ENCODE peak calls at places on chromosomes 16 and 17, in six cellular contexts. B, T, Y, Z, A and Q are unnamed samples.

GRCh38 chr17:3573246-3574100 is 15.9 kb upstream of the TRPV3 start:
- DNase-seq in B (no peak), T (no peak), Y (no peak), Z (no peak), A (no peak), Q (no peak)

GRCh38 chr16:627458-628239 is 3.1 kb upstream of the WFIKKN1 start:
- DNase-seq in B (no peak), T (no peak), Y (no peak), Z (no peak), A (no peak), Q (no peak)

GRCh38 chr16:24539850-24540484 is 601 bp downstream of the RBBP6 start:
- DNase-seq in B (peak; percentile 30), T (no peak), Y (peak; percentile 64), Z (no peak), A (peak; percentile 58), Q (no peak)

GRCh38 chr17:44006581-44007345 is 2.3 kb downstream of the NAGS start:
- DNase-seq in B (peak; percentile 96), T (no peak), Y (peak; percentile 98), Z (peak; percentile 82), A (peak; percentile 95), Q (peak; percentile 96)

GRCh38 chr17:80125656-80126448 is 21.1 kb downstream of the EIF4A3 start:
- DNase-seq in B (no peak), T (no peak), Y (no peak), Z (no peak), A (no peak), Q (no peak)

GRCh38 chr17:77836557-77837041 is 121.9 kb upstream of the TNRC6C start:
- DNase-seq in B (peak; percentile 43), T (no peak), Y (no peak), Z (no peak), A (no peak), Q (no peak)

GRCh38 chr17:72240333-72240732 is 119.5 kb downstream of the SOX9 start:
- DNase-seq in B (no peak), T (no peak), Y (no peak), Z (no peak), A (no peak), Q (no peak)

GRCh38 chr16:31507929-31508705 is at the start of gene RUSF1:
- DNase-seq in B (peak; percentile 82), T (peak; percentile 65), Y (peak; percentile 93), Z (peak; percentile 62), A (peak; percentile 95), Q (peak; percentile 45)

GRCh38 chr17:78268960-78269892 is 37.8 kb downstream of the TMEM235 start:
- DNase-seq in B (no peak), T (no peak), Y (no peak), Z (no peak), A (no peak), Q (no peak)